ENCODE peak calls at places on chromosomes 5 and 9, in eight cellular contexts. One of them, this sample, is unnamed.

GRCh38 chr9:109440797-109441287 is 57.3 kb downstream of the PTPN3 start:
- DNase-seq in tibial artery: peak; percentile 67
- DNase-seq in fibroblast of mammary gland: peak; percentile 90
- DNase-seq in psoas muscle: no peak
- DNase-seq in HuH-7.5: peak; percentile 66
- DNase-seq in iris pigment epithelial cell: peak; percentile 89
- DNase-seq in Caki2: peak; percentile 73
- DNase-seq in anterior cingulate cortex: peak; percentile 57
- DNase-seq in this sample: peak; percentile 62

GRCh38 chr5:67201897-67202549 is 5.4 kb upstream of the CD180 start:
- DNase-seq in tibial artery: no peak
- DNase-seq in fibroblast of mammary gland: no peak
- DNase-seq in psoas muscle: no peak
- DNase-seq in HuH-7.5: no peak
- DNase-seq in iris pigment epithelial cell: no peak
- DNase-seq in Caki2: no peak
- DNase-seq in anterior cingulate cortex: no peak
- DNase-seq in this sample: no peak

GRCh38 chr9:120846906-120847305 is 4.2 kb upstream of the PSMD5 start:
- DNase-seq in tibial artery: no peak
- DNase-seq in fibroblast of mammary gland: no peak
- DNase-seq in psoas muscle: no peak
- DNase-seq in HuH-7.5: no peak
- DNase-seq in iris pigment epithelial cell: peak; percentile 45
- DNase-seq in Caki2: no peak
- DNase-seq in anterior cingulate cortex: no peak
- DNase-seq in this sample: no peak

GRCh38 chr5:120405291-120405864 is 58.7 kb upstream of the PRR16 start:
- DNase-seq in tibial artery: no peak
- DNase-seq in fibroblast of mammary gland: peak; percentile 92
- DNase-seq in psoas muscle: no peak
- DNase-seq in HuH-7.5: no peak
- DNase-seq in iris pigment epithelial cell: peak; percentile 91
- DNase-seq in Caki2: peak; percentile 25
- DNase-seq in anterior cingulate cortex: no peak
- DNase-seq in this sample: no peak

GRCh38 chr9:90641868-90642558 is 611 bp downstream of the DIRAS2 start:
- DNase-seq in tibial artery: no peak
- DNase-seq in fibroblast of mammary gland: no peak
- DNase-seq in psoas muscle: no peak
- DNase-seq in HuH-7.5: no peak
- DNase-seq in iris pigment epithelial cell: no peak
- DNase-seq in Caki2: no peak
- DNase-seq in anterior cingulate cortex: peak; percentile 43
- DNase-seq in this sample: no peak

GRCh38 chr5:161507591-161507990 is 38.9 kb downstream of the GABRB2 start:
- DNase-seq in tibial artery: no peak
- DNase-seq in fibroblast of mammary gland: peak; percentile 31
- DNase-seq in psoas muscle: no peak
- DNase-seq in HuH-7.5: no peak
- DNase-seq in iris pigment epithelial cell: no peak
- DNase-seq in Caki2: no peak
- DNase-seq in anterior cingulate cortex: no peak
- DNase-seq in this sample: no peak

GRCh38 chr9:18394847-18395355 is 79.1 kb upstream of the ADAMTSL1 start:
- DNase-seq in tibial artery: no peak
- DNase-seq in fibroblast of mammary gland: no peak
- DNase-seq in psoas muscle: no peak
- DNase-seq in HuH-7.5: no peak
- DNase-seq in iris pigment epithelial cell: no peak
- DNase-seq in Caki2: no peak
- DNase-seq in anterior cingulate cortex: no peak
- DNase-seq in this sample: no peak

GRCh38 chr5:73485715-73486114 is 12.5 kb upstream of the BTF3 start:
- DNase-seq in tibial artery: no peak
- DNase-seq in fibroblast of mammary gland: no peak
- DNase-seq in psoas muscle: no peak
- DNase-seq in HuH-7.5: no peak
- DNase-seq in iris pigment epithelial cell: peak; percentile 57
- DNase-seq in Caki2: no peak
- DNase-seq in anterior cingulate cortex: no peak
- DNase-seq in this sample: no peak

GRCh38 chr5:169547508-169547907 is 36.1 kb upstream of the SPDL1 start:
- DNase-seq in tibial artery: peak; percentile 21
- DNase-seq in fibroblast of mammary gland: no peak
- DNase-seq in psoas muscle: no peak
- DNase-seq in HuH-7.5: no peak
- DNase-seq in iris pigment epithelial cell: no peak
- DNase-seq in Caki2: no peak
- DNase-seq in anterior cingulate cortex: no peak
- DNase-seq in this sample: no peak

GRCh38 chr5:65037845-65038815 is 269.4 kb downstream of the CWC27 start:
- DNase-seq in tibial artery: no peak
- DNase-seq in fibroblast of mammary gland: no peak
- DNase-seq in psoas muscle: no peak
- DNase-seq in HuH-7.5: peak; percentile 58
- DNase-seq in iris pigment epithelial cell: no peak
- DNase-seq in Caki2: peak; percentile 10
- DNase-seq in anterior cingulate cortex: no peak
- DNase-seq in this sample: no peak

GRCh38 chr9:113599647-113600476 is 136.3 kb downstream of the RGS3 start:
- DNase-seq in tibial artery: no peak
- DNase-seq in fibroblast of mammary gland: peak; percentile 93
- DNase-seq in psoas muscle: peak; percentile 55
- DNase-seq in HuH-7.5: no peak
- DNase-seq in iris pigment epithelial cell: peak; percentile 41
- DNase-seq in Caki2: no peak
- DNase-seq in anterior cingulate cortex: no peak
- DNase-seq in this sample: no peak